ENCODE peak calls at places on chromosomes 7 and 10, in four cellular contexts. One of them, this sample, is unnamed.

GRCh38 chr7:136874393-136875032 is 6.1 kb downstream of the CHRM2 start:
- DNase-seq in GM23248: peak; percentile 42
- DNase-seq in DMS79: no peak
- DNase-seq in GM23338: peak; percentile 75
- DNase-seq in this sample: peak; percentile 6

GRCh38 chr10:114394531-114394930 is 9.8 kb downstream of the AFAP1L2 start:
- DNase-seq in GM23248: no peak
- DNase-seq in DMS79: no peak
- DNase-seq in GM23338: no peak
- DNase-seq in this sample: no peak

GRCh38 chr10:119700321-119700954 is 25.4 kb upstream of the INPP5F start:
- DNase-seq in GM23248: no peak
- DNase-seq in DMS79: no peak
- DNase-seq in GM23338: no peak
- DNase-seq in this sample: no peak

GRCh38 chr7:125573131-125573530 is 643.5 kb upstream of the POT1 start:
- DNase-seq in GM23248: no peak
- DNase-seq in DMS79: peak; percentile 73
- DNase-seq in GM23338: no peak
- DNase-seq in this sample: no peak

GRCh38 chr10:113691381-113691780 is 11.7 kb downstream of the CASP7 start:
- DNase-seq in GM23248: no peak
- DNase-seq in DMS79: no peak
- DNase-seq in GM23338: no peak
- DNase-seq in this sample: no peak

GRCh38 chr7:123643495-123644428 is 11.9 kb upstream of the LMOD2 start:
- DNase-seq in GM23248: peak; percentile 71
- DNase-seq in DMS79: no peak
- DNase-seq in GM23338: peak; percentile 91
- DNase-seq in this sample: peak; percentile 19

GRCh38 chr7:17275749-17276671 is 22.4 kb upstream of the AHR start:
- DNase-seq in GM23248: peak; percentile 98
- DNase-seq in DMS79: no peak
- DNase-seq in GM23338: no peak
- DNase-seq in this sample: peak; percentile 49

GRCh38 chr10:46297406-46298204 is 10.8 kb downstream of the ANTXRL start:
- DNase-seq in GM23248: no peak
- DNase-seq in DMS79: no peak
- DNase-seq in GM23338: no peak
- DNase-seq in this sample: no peak

GRCh38 chr10:77919713-77920108 is 6.8 kb downstream of the DLG5 start:
- DNase-seq in GM23248: peak; percentile 75
- DNase-seq in DMS79: no peak
- DNase-seq in GM23338: no peak
- DNase-seq in this sample: no peak

This sample was measured in NCI-H446.